ENCODE peak calls at places on chromosome 19, in ten cellular contexts. R, O, C, W, P, V, M, B, D and N are unnamed samples.

GRCh38 chr19:21023901-21024300 is 3.4 kb downstream of the ZNF430 start:
- DNase-seq in M (no peak), P (peak; percentile 80), R (no peak), C (peak; percentile 78), B (peak; percentile 14), W (no peak), O (peak; percentile 14), D (no peak), V (no peak), N (peak; percentile 56)

GRCh38 chr19:3766520-3766919 is 4.0 kb downstream of the MRPL54 start:
- DNase-seq in B (no peak), P (no peak), D (no peak), R (no peak), V (no peak), W (no peak), C (no peak), O (no peak), M (no peak), N (no peak)

GRCh38 chr19:409515-410242 is 732 bp upstream of the C2CD4C start:
- DNase-seq in R (peak; percentile 35), V (no peak), B (no peak), M (no peak), P (no peak), D (peak; percentile 21), C (no peak), W (peak; percentile 37), O (no peak), N (peak; percentile 15)

GRCh38 chr19:13966684-13967128 is 14.4 kb downstream of the DCAF15 start:
- DNase-seq in B (no peak), R (no peak), P (no peak), C (no peak), V (no peak), D (no peak), O (no peak), M (no peak), W (no peak), N (no peak)

GRCh38 chr19:49881672-49882394 is 4.3 kb downstream of the TBC1D17 start:
- DNase-seq in V (no peak), R (no peak), B (no peak), C (no peak), W (no peak), M (no peak), P (no peak), D (no peak), O (no peak), N (no peak)

GRCh38 chr19:40778865-40779284 is 828 bp downstream of the RAB4B start:
- DNase-seq in O (no peak), C (no peak), R (no peak), M (no peak), P (peak; percentile 55), D (no peak), W (no peak), V (no peak), B (no peak), N (peak; percentile 51)

GRCh38 chr19:32224371-32225244 is 120.8 kb upstream of the ZNF507 start:
- DNase-seq in C (peak; percentile 27), R (no peak), B (peak; percentile 42), D (peak; percentile 61), O (no peak), P (peak; percentile 10), W (peak; percentile 51), V (peak; percentile 58), M (no peak), N (peak; percentile 69)

GRCh38 chr19:801861-802496 is 4.7 kb downstream of the PTBP1 start:
- DNase-seq in W (no peak), C (peak; percentile 17), O (no peak), R (no peak), D (no peak), V (peak; percentile 77), M (no peak), B (peak; percentile 39), P (no peak), N (peak; percentile 41)

GRCh38 chr19:55118401-55118991 is 1.1 kb upstream of the PPP1R12C start:
- DNase-seq in R (peak; percentile 73), D (peak; percentile 31), B (peak; percentile 54), M (no peak), W (no peak), V (peak; percentile 71), O (no peak), P (no peak), C (no peak), N (no peak)

GRCh38 chr19:11187409-11187808 is 9.9 kb downstream of the KANK2 start:
- DNase-seq in C (no peak), P (no peak), V (no peak), M (no peak), B (no peak), R (no peak), O (no peak), D (no peak), W (no peak), N (no peak)
- H3K36me3 ChIP-seq in C (no peaks in the 10 kb centered on the region), P (no peaks in the 10 kb centered on the region), V (no peaks in the 10 kb centered on the region), M (peaks cover 10% of the 10 kb centered on the region), B (peaks cover 18% of the 10 kb centered on the region), R (peaks cover 12% of the 10 kb centered on the region), O (peaks cover 27% of the 10 kb centered on the region), D (no peaks in the 10 kb centered on the region), W (peaks cover 27% of the 10 kb centered on the region), N (peaks cover 66% of the 10 kb centered on the region)

DNA sequence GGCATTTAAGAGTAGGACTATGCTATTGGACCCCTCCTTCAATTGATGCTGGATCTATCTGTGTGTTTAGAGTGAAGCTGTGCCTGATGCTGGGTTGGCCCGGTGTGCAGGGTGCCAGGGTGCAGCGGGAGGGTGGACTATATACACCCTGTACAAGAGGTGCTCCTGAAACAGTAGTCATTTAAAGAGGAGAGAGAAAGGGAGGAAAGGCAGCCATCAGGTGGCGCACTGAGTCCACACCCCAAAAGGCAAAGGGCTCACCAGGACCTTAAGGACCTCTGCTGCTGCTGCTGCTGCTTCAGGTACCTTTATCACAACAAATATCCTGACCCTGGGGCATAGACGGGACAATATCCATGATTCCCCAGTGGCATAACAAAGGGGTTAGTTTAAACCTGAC is 39.4 kb downstream of the ZNF136 start:
- DNase-seq in C (no peak), W (peak; percentile 15), M (no peak), O (no peak), B (no peak), D (peak; percentile 48), R (no peak), V (peak; percentile 10), P (no peak), N (no peak)
- H3K36me3 ChIP-seq in C (no peaks in the 10 kb centered on the region), W (no peaks in the 10 kb centered on the region), M (peaks cover 10% of the 10 kb centered on the region), O (no peaks in the 10 kb centered on the region), B (no peaks in the 10 kb centered on the region), D (no peaks in the 10 kb centered on the region), R (peaks cover 6% of the 10 kb centered on the region), V (no peaks in the 10 kb centered on the region), P (no peaks in the 10 kb centered on the region), N (peaks cover 7% of the 10 kb centered on the region)

GRCh38 chr19:10809693-10810285 is 26.2 kb downstream of the TMED1 start:
- DNase-seq in W (no peak), B (no peak), R (no peak), O (no peak), P (no peak), M (no peak), V (no peak), D (no peak), C (no peak), N (no peak)

GRCh38 chr19:10808937-10809655 is 26.9 kb downstream of the TMED1 start:
- DNase-seq in B (peak; percentile 19), C (peak; percentile 72), M (no peak), D (no peak), R (no peak), V (peak; percentile 55), O (no peak), W (no peak), P (peak; percentile 84), N (no peak)

GRCh38 chr19:10812902-10813404 is 23.1 kb downstream of the TMED1 start:
- DNase-seq in C (peak; percentile 59), M (peak; percentile 40), P (peak; percentile 62), D (no peak), R (peak; percentile 89), V (peak; percentile 95), W (peak; percentile 67), B (peak; percentile 93), O (peak; percentile 82), N (peak; percentile 94)

GRCh38 chr19:10812196-10812595 is 23.8 kb downstream of the TMED1 start:
- DNase-seq in W (no peak), M (no peak), C (no peak), V (no peak), D (no peak), P (no peak), O (no peak), R (no peak), B (no peak), N (no peak)

GRCh38 chr19:10811391-10812111 is 24.5 kb downstream of the TMED1 start:
- DNase-seq in B (no peak), R (no peak), D (no peak), C (no peak), O (no peak), M (no peak), V (no peak), P (no peak), W (no peak), N (no peak)
- H3K36me3 ChIP-seq in B (peaks cover 36% of the 10 kb centered on the region), R (peaks cover 35% of the 10 kb centered on the region), D (peaks cover 17% of the 10 kb centered on the region), C (no peaks in the 10 kb centered on the region), O (peaks cover 29% of the 10 kb centered on the region), M (peaks cover 19% of the 10 kb centered on the region), V (peaks cover 7% of the 10 kb centered on the region), P (peaks cover 24% of the 10 kb centered on the region), W (no peaks in the 10 kb centered on the region), N (peaks cover 46% of the 10 kb centered on the region)

DNA sequence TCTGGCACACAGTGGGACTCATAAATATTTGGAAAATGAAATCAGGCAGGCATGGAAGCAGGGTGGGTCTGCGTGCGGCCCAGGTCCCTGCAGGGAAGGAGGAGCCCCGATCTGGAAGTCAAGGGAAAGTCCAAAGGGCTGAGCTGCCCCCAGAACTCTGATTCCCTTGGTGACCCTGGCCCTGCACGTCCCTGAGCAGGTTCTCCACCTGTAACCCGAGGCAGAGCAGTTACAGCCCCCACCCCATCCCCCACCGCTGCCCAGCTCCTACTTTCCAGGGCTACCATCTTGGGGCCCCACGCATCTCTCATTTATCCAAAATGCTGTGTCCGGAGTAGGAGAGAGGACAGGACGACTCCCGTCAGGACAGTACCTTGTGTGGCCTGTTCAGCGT is 2.1 kb downstream of the PLEKHF1 start:
- DNase-seq in B (no peak), R (no peak), O (no peak), D (no peak), M (no peak), P (no peak), W (no peak), V (no peak), C (no peak), N (no peak)
- H3K36me3 ChIP-seq in B (peaks cover 11% of the 10 kb centered on the region), R (no peaks in the 10 kb centered on the region), O (no peaks in the 10 kb centered on the region), D (no peaks in the 10 kb centered on the region), M (no peaks in the 10 kb centered on the region), P (no peaks in the 10 kb centered on the region), W (no peaks in the 10 kb centered on the region), V (no peaks in the 10 kb centered on the region), C (no peaks in the 10 kb centered on the region), N (no peaks in the 10 kb centered on the region)

GRCh38 chr19:45057444-45057843 is 18.6 kb downstream of the CLASRP start:
- DNase-seq in M (no peak), R (no peak), B (no peak), O (no peak), C (no peak), W (no peak), V (no peak), P (no peak), D (no peak), N (no peak)
- H3K36me3 ChIP-seq in M (peaks cover 95% of the 10 kb centered on the region), R (peaks cover 96% of the 10 kb centered on the region), B (peaks cover 48% of the 10 kb centered on the region), O (peaks cover 56% of the 10 kb centered on the region), C (peaks cover 23% of the 10 kb centered on the region), W (peaks cover 68% of the 10 kb centered on the region), V (peaks cover 50% of the 10 kb centered on the region), P (peaks cover 53% of the 10 kb centered on the region), D (peaks cover 57% of the 10 kb centered on the region), N (peaks cover 96% of the 10 kb centered on the region)

DNA sequence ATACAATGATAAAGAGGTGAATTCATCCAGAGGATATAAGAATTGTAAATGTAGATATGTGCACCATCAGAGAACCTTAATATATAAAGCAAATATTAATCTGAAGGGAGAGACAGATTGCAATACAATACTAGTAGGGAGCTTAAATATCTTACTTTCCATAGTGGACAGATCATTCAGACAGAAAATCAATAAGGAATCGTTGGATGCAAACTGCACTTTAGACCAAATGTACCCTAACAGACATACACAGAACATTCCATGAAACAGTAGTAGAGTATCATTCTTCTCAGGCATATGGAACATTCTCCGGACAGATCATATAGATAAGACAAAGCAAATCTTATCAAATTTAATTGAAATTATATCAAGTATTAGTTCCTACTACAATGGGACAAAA is 35.0 kb upstream of the ZNF766 start:
- DNase-seq in D (no peak), R (no peak), V (no peak), W (no peak), B (no peak), M (no peak), P (no peak), O (no peak), C (no peak), N (no peak)
- H3K36me3 ChIP-seq in D (no peaks in the 10 kb centered on the region), R (no peaks in the 10 kb centered on the region), V (no peaks in the 10 kb centered on the region), W (no peaks in the 10 kb centered on the region), B (no peaks in the 10 kb centered on the region), M (no peaks in the 10 kb centered on the region), P (no peaks in the 10 kb centered on the region), O (peaks cover 1% of the 10 kb centered on the region), C (no peaks in the 10 kb centered on the region), N (no peaks in the 10 kb centered on the region)